ENCODE peak calls at places on chromosome 16, in ten cellular contexts. Q is stromal cell of bone marrow; I is T-cell; X is stimulated activated naive CD8-positive, alpha-beta T cell treated with anti-CD3 and anti-CD28 coated beads, Interleukin-15, Interleukin-2, amounts not matched to agents 100 U/mL and 50 U/mL, for 24 hours; U is T follicular helper cell; M is iris pigment epithelial cell; P is NB4; N is fibroblast of villous mesenchyme; Y is AG10803; W is hypothalamus. D is an unnamed sample.

GRCh38 chr16:27677300-27677699 is 127.4 kb downstream of the KATNIP start:
- DNase-seq in M (peak; percentile 42), Q (no peak), U (no peak), N (no peak), Y (no peak), P (no peak), X (no peak), I (no peak), W (no peak), D (no peak)

GRCh38 chr16:79653337-79654000 is 52.9 kb upstream of the MAF start:
- DNase-seq in Q (no peak), P (peak; percentile 30), I (no peak), W (no peak), X (no peak), Y (no peak), N (peak; percentile 64), M (no peak), U (no peak), D (peak; percentile 35)

GRCh38 chr16:21590287-21590686 is 9.1 kb upstream of the METTL9 start:
- DNase-seq in P (peak; percentile 85), W (no peak), N (peak; percentile 71), Y (no peak), Q (no peak), U (no peak), X (no peak), M (no peak), I (no peak), D (peak; percentile 34)

GRCh38 chr16:15972046-15972868 is 22.8 kb downstream of the ABCC1 start:
- DNase-seq in Y (peak; percentile 31), P (no peak), U (no peak), M (peak; percentile 69), I (no peak), N (no peak), Q (no peak), X (no peak), W (no peak), D (no peak)

GRCh38 chr16:2486645-2487516 is 12.0 kb downstream of the TBC1D24 start:
- DNase-seq in U (peak; percentile 73), N (peak; percentile 26), I (peak; percentile 77), W (peak; percentile 40), P (peak; percentile 31), Y (no peak), Q (no peak), X (peak; percentile 77), M (peak; percentile 29), D (no peak)

GRCh38 chr16:53770641-53771040 is 66.7 kb downstream of the FTO start:
- DNase-seq in U (no peak), N (no peak), M (peak; percentile 44), Q (no peak), I (no peak), X (no peak), W (no peak), Y (peak; percentile 34), P (no peak), D (no peak)

GRCh38 chr16:29857133-29857760 is 5.8 kb downstream of the CDIPT start:
- DNase-seq in Q (peak; percentile 63), I (no peak), Y (peak; percentile 95), M (peak; percentile 54), X (no peak), W (no peak), P (no peak), U (no peak), N (peak; percentile 96), D (peak; percentile 94)

GRCh38 chr16:800834-801488 is 427 bp upstream of the GNG13 start:
- DNase-seq in Y (no peak), U (no peak), Q (no peak), N (no peak), X (no peak), W (no peak), I (no peak), P (no peak), M (no peak), D (no peak)

GRCh38 chr16:72722552-72722951 is 325.4 kb downstream of the ZFHX3 start:
- DNase-seq in N (no peak), Y (no peak), M (no peak), P (no peak), X (no peak), W (no peak), U (no peak), Q (no peak), I (no peak), D (no peak)

GRCh38 chr16:50371936-50372595 is 3.3 kb upstream of the BRD7 start:
- DNase-seq in X (no peak), Q (no peak), W (peak; percentile 66), Y (peak; percentile 43), M (peak; percentile 23), I (no peak), U (no peak), P (peak; percentile 25), N (peak; percentile 21), D (no peak)

GRCh38 chr16:62225675-62226074 is 189.4 kb upstream of the CDH8 start:
- DNase-seq in Q (peak; percentile 1), W (peak; percentile 65), X (peak; percentile 42), Y (no peak), I (no peak), M (peak; percentile 4), P (peak; percentile 90), N (no peak), U (no peak), D (no peak)

D was measured in fibroblast of gingiva.